ENCODE peak calls at places on chromosomes 6 and 20, in six cellular contexts. One of them, this sample, is unnamed.

GRCh38 chr6:68094070-68094469 is 541.0 kb upstream of the ADGRB3 start:
- DNase-seq in spleen: no peak
- DNase-seq in HCT116: no peak
- DNase-seq in lung: no peak
- DNase-seq in heart right ventricle: no peak
- DNase-seq in CD4-positive, alpha-beta memory T cell: no peak
- DNase-seq in this sample: no peak

GRCh38 chr6:19210849-19211590 is 626.1 kb upstream of the ID4 start:
- DNase-seq in spleen: peak; percentile 53
- DNase-seq in heart right ventricle: peak; percentile 22
- DNase-seq in lung: no peak
- DNase-seq in HCT116: no peak
- DNase-seq in CD4-positive, alpha-beta memory T cell: no peak
- DNase-seq in this sample: peak; percentile 35

GRCh38 chr6:166269301-166270039 is 38.7 kb downstream of the PRR18 start:
- DNase-seq in lung: no peak
- DNase-seq in spleen: no peak
- DNase-seq in HCT116: no peak
- DNase-seq in CD4-positive, alpha-beta memory T cell: no peak
- DNase-seq in heart right ventricle: no peak
- DNase-seq in this sample: no peak

GRCh38 chr6:153424719-153425400 is 293.8 kb upstream of the RGS17 start:
- DNase-seq in lung: no peak
- DNase-seq in HCT116: no peak
- DNase-seq in heart right ventricle: no peak
- DNase-seq in CD4-positive, alpha-beta memory T cell: no peak
- DNase-seq in spleen: no peak
- DNase-seq in this sample: no peak

GRCh38 chr20:8505817-8506216 is 373.8 kb downstream of the PLCB1 start:
- DNase-seq in HCT116: no peak
- DNase-seq in CD4-positive, alpha-beta memory T cell: no peak
- DNase-seq in heart right ventricle: no peak
- DNase-seq in lung: no peak
- DNase-seq in spleen: no peak
- DNase-seq in this sample: no peak

GRCh38 chr6:142459267-142459666 is 157.5 kb downstream of the ADGRG6 start:
- DNase-seq in spleen: no peak
- DNase-seq in CD4-positive, alpha-beta memory T cell: no peak
- DNase-seq in heart right ventricle: no peak
- DNase-seq in lung: no peak
- DNase-seq in HCT116: no peak
- DNase-seq in this sample: no peak

GRCh38 chr6:85795966-85796365 is 153.3 kb upstream of the SYNCRIP start:
- DNase-seq in CD4-positive, alpha-beta memory T cell: no peak
- DNase-seq in lung: no peak
- DNase-seq in heart right ventricle: no peak
- DNase-seq in HCT116: no peak
- DNase-seq in spleen: no peak
- DNase-seq in this sample: no peak

GRCh38 chr6:31531162-31531561 is 2.4 kb downstream of the MCCD1 start:
- DNase-seq in HCT116: no peak
- DNase-seq in heart right ventricle: no peak
- DNase-seq in lung: no peak
- DNase-seq in spleen: no peak
- DNase-seq in CD4-positive, alpha-beta memory T cell: no peak
- DNase-seq in this sample: no peak

GRCh38 chr6:91337967-91338366 is 751.1 kb upstream of the MAP3K7 start:
- DNase-seq in spleen: no peak
- DNase-seq in lung: no peak
- DNase-seq in CD4-positive, alpha-beta memory T cell: no peak
- DNase-seq in heart right ventricle: no peak
- DNase-seq in HCT116: no peak
- DNase-seq in this sample: no peak

GRCh38 chr20:53960586-53961386 is 109.6 kb downstream of the BCAS1 start:
- DNase-seq in spleen: no peak
- DNase-seq in HCT116: no peak
- DNase-seq in lung: no peak
- DNase-seq in heart right ventricle: no peak
- DNase-seq in CD4-positive, alpha-beta memory T cell: no peak
- DNase-seq in this sample: no peak

GRCh38 chr20:58549231-58549630 is 34.0 kb upstream of the APCDD1L start:
- DNase-seq in CD4-positive, alpha-beta memory T cell: no peak
- DNase-seq in heart right ventricle: no peak
- DNase-seq in spleen: no peak
- DNase-seq in lung: no peak
- DNase-seq in HCT116: no peak
- DNase-seq in this sample: no peak

GRCh38 chr6:122014961-122015360 is 384.5 kb upstream of the HSF2 start:
- DNase-seq in lung: no peak
- DNase-seq in HCT116: no peak
- DNase-seq in CD4-positive, alpha-beta memory T cell: no peak
- DNase-seq in heart right ventricle: no peak
- DNase-seq in spleen: no peak
- DNase-seq in this sample: no peak

GRCh38 chr6:166775180-166775922 is 148.3 kb upstream of the RPS6KA2 start:
- DNase-seq in spleen: no peak
- DNase-seq in lung: peak; percentile 57
- DNase-seq in CD4-positive, alpha-beta memory T cell: peak; percentile 76
- DNase-seq in heart right ventricle: no peak
- DNase-seq in HCT116: peak; percentile 51
- DNase-seq in this sample: peak; percentile 68

GRCh38 chr6:152701863-152702401 is 4.2 kb downstream of the MYCT1 start:
- DNase-seq in HCT116: no peak
- DNase-seq in spleen: no peak
- DNase-seq in heart right ventricle: no peak
- DNase-seq in CD4-positive, alpha-beta memory T cell: no peak
- DNase-seq in lung: no peak
- DNase-seq in this sample: no peak

GRCh38 chr6:88868559-88868860 is 94.9 kb downstream of the RNGTT start:
- DNase-seq in HCT116: no peak
- DNase-seq in spleen: no peak
- DNase-seq in lung: no peak
- DNase-seq in CD4-positive, alpha-beta memory T cell: no peak
- DNase-seq in heart right ventricle: no peak
- DNase-seq in this sample: no peak

GRCh38 chr6:34934516-34934915 is 45.5 kb downstream of the ANKS1A start:
- DNase-seq in HCT116: no peak
- DNase-seq in lung: peak; percentile 77
- DNase-seq in heart right ventricle: peak; percentile 86
- DNase-seq in spleen: no peak
- DNase-seq in CD4-positive, alpha-beta memory T cell: no peak
- DNase-seq in this sample: peak; percentile 92

GRCh38 chr6:52595000-52595795 is 18.3 kb upstream of the TRAM2 start:
- DNase-seq in HCT116: no peak
- DNase-seq in spleen: no peak
- DNase-seq in lung: peak; percentile 41
- DNase-seq in CD4-positive, alpha-beta memory T cell: no peak
- DNase-seq in heart right ventricle: peak; percentile 33
- DNase-seq in this sample: peak; percentile 83
- H3K9me3 ChIP-seq in HCT116: no peaks in the 10 kb centered on the region
- H3K9me3 ChIP-seq in spleen: no peaks in the 10 kb centered on the region
- H3K9me3 ChIP-seq in lung: no peaks in the 10 kb centered on the region
- H3K9me3 ChIP-seq in CD4-positive, alpha-beta memory T cell: no peaks in the 10 kb centered on the region
- H3K9me3 ChIP-seq in heart right ventricle: no peaks in the 10 kb centered on the region
- H3K9me3 ChIP-seq in this sample: no peaks in the 10 kb centered on the region

GRCh38 chr20:50380697-50381040 is 129.5 kb upstream of the PTPN1 start:
- DNase-seq in lung: no peak
- DNase-seq in CD4-positive, alpha-beta memory T cell: no peak
- DNase-seq in HCT116: no peak
- DNase-seq in heart right ventricle: no peak
- DNase-seq in spleen: no peak
- DNase-seq in this sample: peak; percentile 71

GRCh38 chr20:50379049-50379990 is 130.9 kb upstream of the PTPN1 start:
- DNase-seq in heart right ventricle: peak; percentile 89
- DNase-seq in spleen: peak; percentile 86
- DNase-seq in HCT116: no peak
- DNase-seq in CD4-positive, alpha-beta memory T cell: no peak
- DNase-seq in lung: peak; percentile 92
- DNase-seq in this sample: peak; percentile 96

GRCh38 chr20:50381053-50381732 is 129.0 kb upstream of the PTPN1 start:
- DNase-seq in lung: no peak
- DNase-seq in spleen: no peak
- DNase-seq in HCT116: no peak
- DNase-seq in CD4-positive, alpha-beta memory T cell: no peak
- DNase-seq in heart right ventricle: no peak
- DNase-seq in this sample: no peak

GRCh38 chr20:50379991-50380696 is 130.0 kb upstream of the PTPN1 start:
- DNase-seq in spleen: no peak
- DNase-seq in heart right ventricle: no peak
- DNase-seq in CD4-positive, alpha-beta memory T cell: no peak
- DNase-seq in HCT116: no peak
- DNase-seq in lung: no peak
- DNase-seq in this sample: no peak

DNA sequence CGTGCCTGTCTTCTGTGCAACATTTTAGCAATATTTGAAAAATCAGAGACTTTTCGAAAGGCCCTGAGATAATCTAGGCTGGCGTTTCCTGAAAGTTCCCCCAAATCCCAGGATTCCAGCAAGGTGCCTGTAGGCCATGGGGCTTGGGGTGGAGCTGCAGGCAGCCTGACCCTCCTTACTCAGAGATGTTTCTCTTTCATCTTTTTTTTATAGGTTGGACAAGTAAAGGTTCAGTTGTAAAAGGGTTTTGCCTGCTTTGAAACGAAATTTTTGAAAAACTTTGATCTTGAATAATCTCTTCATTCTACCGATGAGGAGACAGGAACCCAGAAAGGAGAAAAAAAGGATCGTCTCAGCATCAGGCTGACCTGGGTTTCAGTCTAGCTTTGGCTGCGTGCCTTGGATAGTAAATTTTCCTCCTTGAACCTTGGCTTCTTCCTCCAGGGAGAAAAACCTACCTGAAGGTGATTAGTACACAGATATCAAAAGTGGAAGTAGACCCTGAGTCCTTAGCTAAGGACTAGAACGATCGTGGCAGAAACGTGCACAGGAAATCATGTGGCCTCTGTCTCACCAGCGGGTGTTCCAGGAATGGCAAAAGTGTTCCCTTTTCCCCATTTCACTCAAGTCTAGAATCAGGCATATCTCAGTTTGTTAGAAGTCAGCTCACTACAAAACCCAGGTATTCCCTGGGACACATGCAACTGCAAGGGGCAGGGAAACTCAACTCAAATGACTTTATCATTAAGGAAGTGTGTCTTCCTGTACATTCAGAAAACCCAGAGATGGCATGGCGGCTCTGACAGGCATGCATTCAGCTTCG is 128.2 kb upstream of the PTPN1 start:
- DNase-seq in CD4-positive, alpha-beta memory T cell: peak; percentile 24
- DNase-seq in spleen: no peak
- DNase-seq in heart right ventricle: no peak
- DNase-seq in HCT116: no peak
- DNase-seq in lung: no peak
- DNase-seq in this sample: no peak
- H3K27ac ChIP-seq in CD4-positive, alpha-beta memory T cell: peak overlapping the region; percentile 16
- H3K27ac ChIP-seq in spleen: peak overlapping the region; percentile 85
- H3K27ac ChIP-seq in heart right ventricle: no peak overlapping the region
- H3K27ac ChIP-seq in HCT116: no peak overlapping the region
- H3K27ac ChIP-seq in lung: no peak overlapping the region
- H3K27ac ChIP-seq in this sample: no peak overlapping the region

GRCh38 chr6:149013932-149014331 is 267.1 kb downstream of the UST start:
- DNase-seq in spleen: no peak
- DNase-seq in CD4-positive, alpha-beta memory T cell: no peak
- DNase-seq in heart right ventricle: no peak
- DNase-seq in HCT116: no peak
- DNase-seq in lung: no peak
- DNase-seq in this sample: no peak

GRCh38 chr6:149008741-149009140 is 261.9 kb downstream of the UST start:
- DNase-seq in CD4-positive, alpha-beta memory T cell: no peak
- DNase-seq in lung: no peak
- DNase-seq in heart right ventricle: no peak
- DNase-seq in spleen: no peak
- DNase-seq in HCT116: no peak
- DNase-seq in this sample: no peak

GRCh38 chr6:149014631-149015171 is 267.9 kb downstream of the UST start:
- DNase-seq in heart right ventricle: no peak
- DNase-seq in HCT116: no peak
- DNase-seq in spleen: no peak
- DNase-seq in CD4-positive, alpha-beta memory T cell: no peak
- DNase-seq in lung: no peak
- DNase-seq in this sample: no peak

GRCh38 chr6:149015224-149015876 is 268.5 kb downstream of the UST start:
- DNase-seq in spleen: no peak
- DNase-seq in HCT116: no peak
- DNase-seq in CD4-positive, alpha-beta memory T cell: no peak
- DNase-seq in heart right ventricle: no peak
- DNase-seq in lung: no peak
- DNase-seq in this sample: peak; percentile 39

DNA sequence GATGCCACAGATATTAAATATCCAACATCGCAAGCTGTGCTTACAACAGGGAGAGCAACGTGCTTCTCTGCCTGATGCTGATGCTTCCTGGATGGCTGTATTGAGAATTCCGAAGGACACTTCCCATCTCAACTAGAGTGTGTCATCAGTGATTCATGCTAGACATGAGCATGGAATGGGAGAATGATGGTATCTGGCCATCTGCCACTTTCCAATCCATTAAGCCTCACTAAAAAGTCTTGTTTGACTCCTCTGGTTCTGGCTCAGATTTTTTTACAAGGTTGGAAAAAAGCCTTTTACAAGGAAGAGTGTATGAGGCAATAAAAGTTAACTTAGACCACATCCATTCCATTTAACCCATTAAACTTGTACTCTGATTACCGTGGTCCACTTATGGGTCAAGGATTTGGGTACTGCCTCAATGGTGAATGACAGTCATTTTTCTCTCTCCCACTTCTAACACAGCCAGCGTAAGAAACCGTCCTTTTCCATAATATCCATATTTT is 265.3 kb downstream of the UST start:
- DNase-seq in HCT116: peak; percentile 65
- DNase-seq in heart right ventricle: no peak
- DNase-seq in spleen: no peak
- DNase-seq in CD4-positive, alpha-beta memory T cell: no peak
- DNase-seq in lung: no peak
- DNase-seq in this sample: no peak
- H3K4me3 ChIP-seq in HCT116: no peak overlapping the region
- H3K4me3 ChIP-seq in heart right ventricle: no peak overlapping the region
- H3K4me3 ChIP-seq in spleen: no peak overlapping the region
- H3K4me3 ChIP-seq in CD4-positive, alpha-beta memory T cell: no peak overlapping the region
- H3K4me3 ChIP-seq in lung: no peak overlapping the region
- H3K4me3 ChIP-seq in this sample: no peak overlapping the region

GRCh38 chr6:131268303-131268702 is 133.0 kb downstream of the AKAP7 start:
- DNase-seq in lung: no peak
- DNase-seq in HCT116: no peak
- DNase-seq in spleen: no peak
- DNase-seq in CD4-positive, alpha-beta memory T cell: no peak
- DNase-seq in heart right ventricle: no peak
- DNase-seq in this sample: no peak
- H3K9me3 ChIP-seq in lung: no peaks in the 10 kb centered on the region
- H3K9me3 ChIP-seq in HCT116: no peaks in the 10 kb centered on the region
- H3K9me3 ChIP-seq in spleen: peaks cover 17% of the 10 kb centered on the region
- H3K9me3 ChIP-seq in CD4-positive, alpha-beta memory T cell: peaks cover 4% of the 10 kb centered on the region
- H3K9me3 ChIP-seq in heart right ventricle: no peaks in the 10 kb centered on the region
- H3K9me3 ChIP-seq in this sample: no peaks in the 10 kb centered on the region

This sample was measured in right cardiac atrium.